ENCODE peak calls at places on chromosomes 7 and 10, in four cellular contexts. Z, R, J and C are unnamed samples.
A peak's percentile ranks its signal among the peaks of the same experiment; 100 is the strongest.

GRCh38 chr10:51269816-51270215 is 195.5 kb downstream of the PRKG1 start:
- DNase-seq in Z (peak; percentile 24), R (peak; percentile 2), J (no peak), C (no peak)

GRCh38 chr10:111600772-111601171 is 523.9 kb downstream of the ADRA2A start:
- DNase-seq in Z (no peak), R (no peak), J (no peak), C (no peak)

GRCh38 chr7:114047889-114048288 is 129.1 kb upstream of the PPP1R3A start:
- DNase-seq in Z (peak; percentile 85), R (peak; percentile 76), J (no peak), C (no peak)

GRCh38 chr10:43998021-43998809 is 349.5 kb upstream of the ZNF32 start:
- DNase-seq in Z (no peak), R (no peak), J (no peak), C (no peak)

GRCh38 chr10:35369049-35369760 is 32.9 kb downstream of the CCNY start:
- DNase-seq in Z (no peak), R (no peak), J (no peak), C (no peak)

GRCh38 chr7:130356760-130357611 is 12.4 kb downstream of the CPA5 start:
- DNase-seq in Z (peak; percentile 95), R (peak; percentile 90), J (peak; percentile 75), C (peak; percentile 93)

GRCh38 chr10:10796774-10797415 is 220.8 kb upstream of the CELF2 start:
- DNase-seq in Z (peak; percentile 92), R (peak; percentile 91), J (no peak), C (no peak)

GRCh38 chr7:127380479-127380878 is 12.0 kb downstream of the ZNF800 start:
- DNase-seq in Z (no peak), R (no peak), J (no peak), C (no peak)

GRCh38 chr7:155951554-155952158 is 139.4 kb upstream of the SHH start:
- DNase-seq in Z (peak; percentile 64), R (peak; percentile 98), J (no peak), C (no peak)

GRCh38 chr10:48698971-48699627 is 14.4 kb downstream of the WDFY4 start:
- DNase-seq in Z (no peak), R (no peak), J (no peak), C (peak; percentile 75)

GRCh38 chr7:157096286-157097055 is 42.3 kb upstream of the UBE3C start:
- DNase-seq in Z (no peak), R (no peak), J (no peak), C (no peak)

GRCh38 chr7:157097056-157097329 is 41.7 kb upstream of the UBE3C start:
- DNase-seq in Z (no peak), R (no peak), J (no peak), C (no peak)

GRCh38 chr7:157097569-157097968 is 41.2 kb upstream of the UBE3C start:
- DNase-seq in Z (no peak), R (no peak), J (no peak), C (no peak)
- H3K4me3 ChIP-seq in Z (no peak overlapping the region), R (no peak overlapping the region), J (no peak overlapping the region), C (no peak overlapping the region)

GRCh38 chr10:93742633-93743349 is 14.9 kb upstream of the LGI1 start:
- DNase-seq in Z (no peak), R (no peak), J (no peak), C (no peak)

GRCh38 chr10:93746844-93747284 is 10.9 kb upstream of the LGI1 start:
- DNase-seq in Z (peak; percentile 92), R (peak; percentile 77), J (peak; percentile 17), C (no peak)

GRCh38 chr10:93749218-93749799 is 8.4 kb upstream of the LGI1 start:
- DNase-seq in Z (peak; percentile 18), R (no peak), J (peak; percentile 16), C (no peak)

GRCh38 chr10:93741367-93741766 is 16.4 kb upstream of the LGI1 start:
- DNase-seq in Z (no peak), R (no peak), J (no peak), C (no peak)

DNA sequence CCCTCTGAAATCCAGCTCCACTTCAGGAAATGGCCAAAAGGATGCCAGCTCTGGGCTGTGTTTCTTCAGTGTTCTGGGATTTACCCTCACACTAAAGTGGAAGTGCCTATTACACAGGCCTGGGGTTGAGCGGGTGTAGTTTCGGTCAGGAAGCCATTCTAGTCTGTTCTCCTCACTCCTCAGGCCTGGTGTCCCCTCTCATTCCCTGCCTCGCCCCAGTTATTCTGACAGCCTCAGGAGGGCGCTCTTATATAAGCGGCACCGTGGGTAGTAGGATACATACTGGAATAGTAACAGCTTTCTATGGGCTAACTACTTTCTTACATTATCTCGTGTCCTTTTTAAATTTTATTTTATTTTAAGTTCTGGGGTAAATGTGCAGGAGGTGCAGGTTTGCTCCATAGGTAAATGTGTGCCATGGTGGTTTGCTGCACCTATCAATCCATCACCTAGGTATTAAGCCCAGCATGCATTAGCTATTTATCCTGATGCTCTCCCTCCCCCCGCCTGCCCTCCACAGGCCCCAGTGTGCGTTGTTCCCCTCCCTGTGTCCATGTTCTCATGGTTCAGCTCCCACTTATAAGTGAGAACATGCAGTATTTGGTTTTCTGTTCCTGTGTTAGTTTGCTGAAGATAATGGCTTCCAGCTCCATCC is 12.2 kb upstream of the LGI1 start:
- DNase-seq in Z (peak; percentile 26), R (no peak), J (no peak), C (no peak)
- TF ChIP-seq CTCF in Z (peak; percentile 53), R (no peak), J (peak; percentile 25), C (no peak)

GRCh38 chr7:80181411-80181810 is 46.8 kb downstream of the GNAI1 start:
- DNase-seq in Z (no peak), R (no peak), J (no peak), C (no peak)
- H3K4me3 ChIP-seq in Z (no peak overlapping the region), R (no peak overlapping the region), J (no peak overlapping the region), C (no peak overlapping the region)

DNA sequence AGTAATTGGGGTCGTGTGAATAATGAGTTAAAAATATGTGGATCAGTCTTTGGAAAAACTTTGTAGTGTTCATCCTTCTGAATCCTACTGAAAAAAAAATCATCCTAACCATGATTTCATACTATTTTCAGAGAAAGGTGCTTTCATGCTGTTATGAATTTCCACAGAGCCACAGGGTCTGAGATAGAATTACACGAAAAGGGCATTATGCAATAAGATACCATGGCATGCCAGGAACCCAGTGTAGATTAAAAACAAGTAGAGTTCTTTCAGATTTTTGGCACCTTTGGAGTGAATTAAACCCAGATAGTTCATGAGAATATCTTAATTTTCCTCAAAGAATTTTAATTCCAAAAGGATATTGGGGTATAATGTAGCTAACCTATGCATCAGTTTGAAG is 47.5 kb upstream of the AGMO start:
- DNase-seq in Z (peak; percentile 11), R (no peak), J (no peak), C (no peak)
- TF ChIP-seq CTCF in Z (no peak), R (no peak), J (no peak), C (no peak)

DNA sequence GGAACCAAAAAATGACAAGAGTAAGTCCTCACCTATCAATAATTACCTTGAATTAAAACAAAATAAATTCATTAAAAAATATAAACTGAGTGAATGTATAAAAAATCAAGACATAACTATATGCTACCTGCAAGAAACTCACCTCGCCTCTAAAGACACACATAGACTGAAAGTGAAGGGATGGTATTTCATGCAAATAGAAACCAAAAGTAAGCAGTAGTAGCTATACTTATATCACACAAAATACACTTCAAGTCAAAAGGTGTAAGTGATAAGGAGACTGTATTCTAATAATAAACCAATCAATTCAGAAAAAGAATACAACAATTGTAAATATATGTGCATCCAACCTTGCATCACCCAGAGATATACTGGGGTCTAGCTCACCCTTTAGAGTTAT is 332.6 kb downstream of the SH2D4B start:
- DNase-seq in Z (no peak), R (no peak), J (no peak), C (no peak)
- H3K4me3 ChIP-seq in Z (no peak overlapping the region), R (no peak overlapping the region), J (no peak overlapping the region), C (no peak overlapping the region)

DNA sequence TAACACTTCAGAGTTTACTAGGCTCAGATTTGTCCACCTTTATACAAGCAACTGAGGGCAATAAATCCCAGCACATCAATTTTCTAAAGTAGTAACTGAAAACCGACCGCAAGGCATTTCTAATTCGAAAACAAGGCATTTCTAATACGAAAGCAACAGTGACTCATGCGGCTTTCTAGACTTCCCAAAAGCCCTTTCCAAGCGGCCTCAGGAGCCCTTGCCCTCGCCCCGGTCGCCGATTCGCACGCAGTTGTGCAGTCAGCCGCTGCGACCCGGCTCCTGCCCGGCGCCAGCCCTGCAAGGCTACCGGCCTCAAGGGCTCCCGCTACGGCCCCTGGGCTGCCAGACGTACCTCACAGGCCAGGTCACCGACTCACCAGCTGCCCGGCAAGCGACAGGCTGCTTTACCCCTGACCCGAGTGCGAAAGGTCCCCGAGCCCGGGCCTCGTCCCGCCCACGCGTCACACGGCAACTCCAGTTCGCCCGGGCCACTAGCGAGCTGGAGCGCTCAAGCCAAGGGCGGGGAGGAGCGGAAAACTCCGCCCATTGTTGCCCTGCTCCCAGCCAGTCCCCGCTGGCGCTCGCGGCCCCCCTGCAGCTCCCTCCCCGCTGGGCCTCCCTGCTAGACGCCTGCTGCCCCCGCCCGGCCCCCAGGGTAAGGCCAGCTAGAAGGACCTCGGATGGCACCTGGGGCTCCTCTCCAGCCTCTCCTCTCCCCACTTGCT is 7.3 kb downstream of the NCOA4 start:
- DNase-seq in Z (peak; percentile 94), R (peak; percentile 81), J (peak; percentile 76), C (peak; percentile 86)
- TF ChIP-seq CTCF in Z (no peak), R (no peak), J (no peak), C (no peak)

GRCh38 chr7:80134536-80135305 is at the start of gene GNAI1:
- DNase-seq in Z (peak; percentile 84), R (peak; percentile 28), J (no peak), C (peak; percentile 92)
- H3K4me3 ChIP-seq in Z (peak within 1 kb of the TSS; percentile 87), R (peak within 1 kb of the TSS; percentile 94), J (peak within 1 kb of the TSS; percentile 94), C (peak within 1 kb of the TSS; percentile 68)

DNA sequence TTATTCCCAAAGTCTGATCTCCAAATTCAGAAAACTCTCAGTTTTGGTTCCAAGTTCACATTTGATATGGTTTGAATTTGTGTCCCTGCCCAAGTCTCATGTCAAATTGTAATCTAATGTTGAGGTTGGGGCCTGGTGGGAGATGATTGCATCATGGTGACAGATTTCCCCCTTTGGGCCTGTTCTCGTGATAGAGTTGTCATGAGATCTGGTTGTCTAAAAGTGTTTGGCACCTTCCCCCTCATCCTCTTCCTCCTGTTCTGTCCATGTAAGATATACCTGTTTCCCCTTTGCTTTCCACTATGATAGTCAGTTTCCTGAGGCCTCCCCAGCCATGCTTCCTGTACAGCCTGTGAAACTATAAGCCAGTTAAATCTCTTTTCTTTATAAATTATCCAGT is 138.6 kb downstream of the ARL4A start:
- DNase-seq in Z (no peak), R (no peak), J (no peak), C (no peak)
- TF ChIP-seq CTCF in Z (no peak), R (no peak), J (no peak), C (no peak)